ENCODE peak calls at places on chromosomes 11 and 22, in seven cellular contexts. H is IMR-90, J is sigmoid colon, G is Peyer's patch, O is spleen, V is uterus, U is NB4. T is an unnamed sample.

GRCh38 chr22:38927033-38927789 is 30.2 kb upstream of the APOBEC3A start:
- DNase-seq in H (peak), J (peak), G (peak), O (peak), V (peak), U (peak), T (peak)

GRCh38 chr11:131137046-131137445 is 220.8 kb upstream of the SNX19 start:
- DNase-seq in H (peak), J (no peak), G (no peak), O (no peak), V (no peak), U (no peak), T (no peak)

GRCh38 chr11:104451193-104451592 is 287.2 kb upstream of the PDGFD start:
- DNase-seq in H (no peak), J (no peak), G (no peak), O (no peak), V (no peak), U (no peak), T (no peak)

GRCh38 chr22:39947488-39948216 is 12.5 kb upstream of the TMA7B start:
- DNase-seq in H (no peak), J (no peak), G (no peak), O (no peak), V (no peak), U (no peak), T (no peak)

GRCh38 chr22:41787331-41787730 is 13.1 kb upstream of the CCDC134 start:
- DNase-seq in H (no peak), J (no peak), G (no peak), O (no peak), V (no peak), U (no peak), T (no peak)

GRCh38 chr11:105045897-105046296 is 762 bp upstream of the CARD16 start:
- DNase-seq in H (no peak), J (no peak), G (no peak), O (no peak), V (no peak), U (no peak), T (no peak)

GRCh38 chr11:111879637-111879960 is 258 bp downstream of the CFAP68 start:
- DNase-seq in H (no peak), J (no peak), G (no peak), O (no peak), V (no peak), U (no peak), T (no peak)

GRCh38 chr11:22304337-22304961 is 33.7 kb upstream of the SLC17A6 start:
- DNase-seq in H (peak), J (no peak), G (no peak), O (no peak), V (no peak), U (peak), T (no peak)

GRCh38 chr11:75603791-75604736 is 42.0 kb downstream of the SERPINH1 start:
- DNase-seq in H (peak), J (no peak), G (no peak), O (no peak), V (no peak), U (no peak), T (no peak)

GRCh38 chr11:64999478-64999877 is 2.7 kb upstream of the BATF2 start:
- DNase-seq in H (no peak), J (no peak), G (peak), O (no peak), V (no peak), U (no peak), T (no peak)

GRCh38 chr11:2862395-2862949 is 23.1 kb downstream of the CDKN1C start:
- DNase-seq in H (no peak), J (no peak), G (no peak), O (no peak), V (no peak), U (no peak), T (no peak)

GRCh38 chr11:36394056-36394455 is 98.0 kb downstream of the PRR5L start:
- DNase-seq in H (no peak), J (no peak), G (no peak), O (no peak), V (no peak), U (no peak), T (no peak)

GRCh38 chr11:11391169-11391568 is 38.1 kb upstream of the CSNK2A3 start:
- DNase-seq in H (no peak), J (no peak), G (no peak), O (no peak), V (no peak), U (no peak), T (no peak)

GRCh38 chr11:10573556-10573955 is 5.1 kb upstream of the LYVE1 start:
- DNase-seq in H (no peak), J (no peak), G (no peak), O (no peak), V (no peak), U (no peak), T (no peak)

GRCh38 chr11:114229062-114229450 is 67.1 kb upstream of the NNMT start:
- DNase-seq in H (no peak), J (no peak), G (no peak), O (no peak), V (no peak), U (no peak), T (no peak)

GRCh38 chr11:124841186-124841585 is 24.0 kb upstream of the ROBO3 start:
- DNase-seq in H (no peak), J (no peak), G (no peak), O (no peak), V (no peak), U (no peak), T (no peak)

GRCh38 chr11:84012171-84012826 is 726.1 kb upstream of the CCDC90B start:
- DNase-seq in H (no peak), J (no peak), G (no peak), O (no peak), V (no peak), U (no peak), T (no peak)

GRCh38 chr11:111878766-111879636 is at the start of the genes CFAP68 and FDXACB1:
- DNase-seq in H (peak), J (peak), G (peak), O (peak), V (peak), U (peak), T (peak)

GRCh38 chr11:44335052-44335894 is 25.3 kb upstream of the ALX4 start:
- DNase-seq in H (no peak), J (no peak), G (no peak), O (no peak), V (no peak), U (no peak), T (no peak)

GRCh38 chr11:16632295-16633200 is 105.9 kb upstream of the C11orf58 start:
- DNase-seq in H (peak), J (no peak), G (no peak), O (no peak), V (no peak), U (peak), T (no peak)

GRCh38 chr11:126380909-126381308 is 25.4 kb downstream of the ST3GAL4 start:
- DNase-seq in H (no peak), J (no peak), G (no peak), O (no peak), V (no peak), U (no peak), T (no peak)

GRCh38 chr11:130831506-130832385 is 84.5 kb downstream of the SNX19 start:
- DNase-seq in H (peak), J (no peak), G (no peak), O (no peak), V (no peak), U (no peak), T (no peak)

GRCh38 chr22:19853879-19854777 is 546 bp downstream of the GNB1L start:
- DNase-seq in H (no peak), J (no peak), G (no peak), O (peak), V (no peak), U (no peak), T (peak)

GRCh38 chr11:12540075-12540685 is 134.0 kb upstream of the TEAD1 start:
- DNase-seq in H (peak), J (no peak), G (no peak), O (no peak), V (peak), U (no peak), T (no peak)
- TF ChIP-seq POLR2A in H (no peak), J (no peak), G (no peak), O (no peak), V (no peak), U (no peak), T (no peak)

DNA sequence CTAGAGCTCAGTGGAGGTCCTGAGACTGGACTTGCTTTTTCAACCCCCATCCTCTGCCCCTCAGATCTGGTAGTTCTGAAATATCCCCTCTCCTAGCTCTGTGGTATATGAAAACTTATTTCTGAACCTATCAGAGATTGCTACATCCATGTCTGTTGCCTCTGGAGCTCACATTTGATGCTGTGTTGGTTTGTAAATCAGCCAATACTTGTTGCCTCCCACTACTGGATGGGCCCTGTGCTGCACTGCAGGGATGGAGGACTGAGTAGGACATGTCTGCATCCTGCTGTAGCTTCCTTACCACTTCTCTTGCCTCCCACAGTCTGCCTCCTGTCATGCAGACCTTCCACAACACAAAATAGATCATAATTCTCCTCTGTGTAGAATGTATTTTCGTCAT is 5.2 kb downstream of the OLFML1 start:
- DNase-seq in H (no peak), J (no peak), G (no peak), O (no peak), V (no peak), U (no peak), T (no peak)
- TF ChIP-seq CTCF in H (no peak), J (no peak), G (no peak), O (no peak), V (no peak), U (no peak), T (no peak)

DNA sequence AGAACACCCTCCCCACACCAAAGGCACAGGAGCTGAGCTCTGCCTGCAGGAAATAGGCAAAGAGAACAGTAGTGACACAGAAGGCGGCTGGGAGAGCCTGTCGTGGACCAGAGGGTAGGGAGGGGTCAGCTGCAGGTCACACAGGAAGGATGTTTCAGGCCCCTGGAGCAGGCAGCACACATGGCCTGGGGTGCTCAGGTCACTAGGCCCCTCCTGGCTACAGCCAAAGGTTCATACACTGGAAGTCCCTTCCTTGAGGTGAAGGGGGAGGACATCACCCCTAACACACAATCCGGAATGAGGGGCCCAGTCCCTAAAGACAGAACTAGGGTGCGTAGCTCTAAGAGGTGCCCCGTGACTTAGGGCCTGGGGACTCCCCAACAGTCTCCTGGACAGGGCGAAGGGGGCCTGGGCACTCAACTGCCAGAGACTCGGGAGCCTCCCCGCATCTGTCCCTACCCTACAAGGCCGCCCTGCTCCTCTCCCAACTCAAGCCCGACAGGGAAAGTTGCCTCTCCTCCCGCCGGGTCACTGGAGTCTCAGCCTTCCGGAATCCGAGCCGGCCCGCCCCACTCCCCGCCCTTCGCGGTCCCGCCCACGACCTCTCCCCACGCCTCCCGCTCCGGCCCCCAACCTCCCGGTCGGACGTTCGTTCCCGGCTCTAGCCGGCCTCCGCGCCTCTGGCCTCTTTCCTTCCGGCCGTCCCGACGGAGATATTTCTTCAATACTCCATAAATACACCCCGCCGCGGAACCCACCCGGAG is at the start of gene CYB5R2:
- DNase-seq in H (peak), J (peak), G (peak), O (no peak), V (peak), U (no peak), T (peak)
- TF ChIP-seq POLR2A in H (no peak), J (no peak), G (peak), O (no peak), V (peak), U (no peak), T (no peak)

GRCh38 chr22:44119669-44120313 is 60.9 kb upstream of the PARVG start:
- DNase-seq in H (no peak), J (peak), G (no peak), O (peak), V (no peak), U (no peak), T (no peak)

GRCh38 chr22:44116755-44117684 is 63.7 kb upstream of the PARVG start:
- DNase-seq in H (no peak), J (peak), G (no peak), O (peak), V (no peak), U (peak), T (no peak)

GRCh38 chr22:44116331-44116730 is 64.4 kb upstream of the PARVG start:
- DNase-seq in H (no peak), J (peak), G (no peak), O (peak), V (no peak), U (no peak), T (no peak)

GRCh38 chr22:44118645-44119315 is 61.9 kb upstream of the PARVG start:
- DNase-seq in H (no peak), J (peak), G (no peak), O (peak), V (no peak), U (no peak), T (no peak)

GRCh38 chr22:44120314-44120704 is 60.4 kb upstream of the PARVG start:
- DNase-seq in H (no peak), J (peak), G (no peak), O (peak), V (no peak), U (no peak), T (no peak)
- TF ChIP-seq CTCF in H (no peak), J (no peak), G (no peak), O (no peak), V (no peak), U (no peak), T (no peak)

DNA sequence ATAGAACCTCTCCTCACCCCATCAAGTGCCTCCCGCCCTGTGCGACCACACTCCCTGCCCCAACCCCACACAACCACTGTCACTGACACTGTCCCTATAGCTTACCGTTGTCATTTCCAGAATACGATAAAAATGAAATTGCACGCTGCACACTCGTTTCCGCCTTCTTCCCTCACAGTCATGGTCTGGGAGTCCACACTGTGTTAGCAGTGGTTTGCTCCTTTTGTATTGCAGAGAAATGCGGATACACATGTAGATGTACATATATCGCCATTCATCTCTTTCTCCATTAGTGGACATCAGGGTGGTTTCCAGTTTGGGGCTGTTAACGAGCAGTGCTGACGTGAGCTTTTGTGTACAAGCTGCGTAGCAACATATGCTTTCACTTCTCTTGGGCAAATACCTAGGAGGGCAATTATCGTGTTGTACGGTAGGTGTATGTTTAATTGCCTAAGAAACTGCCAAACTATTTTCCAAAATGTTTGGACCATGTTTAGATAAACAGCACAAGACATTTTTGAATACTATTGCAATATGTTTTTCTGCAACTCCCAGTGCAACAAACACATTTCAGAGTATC is 59.2 kb upstream of the CD5 start:
- DNase-seq in H (no peak), J (no peak), G (no peak), O (peak), V (no peak), U (no peak), T (no peak)
- TF ChIP-seq POLR2A in H (no peak), J (no peak), G (no peak), O (no peak), V (no peak), U (no peak), T (no peak)

T was measured in lower leg skin.